ENCODE peak calls at places on chromosomes 12 and 14, in ten cellular contexts. Q, K, E, X, O, J, H, F, D and Y are unnamed samples.
A peak's percentile ranks its signal among the peaks of the same experiment; 100 is the strongest.

GRCh38 chr12:13942826-13943225 is 38.6 kb downstream of the GRIN2B start:
- DNase-seq in H (no peak), E (no peak), Q (no peak), J (no peak), K (no peak), F (no peak), D (peak; percentile 47), O (no peak), X (no peak), Y (no peak)

GRCh38 chr12:6036509-6036908 is 88.0 kb downstream of the VWF start:
- DNase-seq in X (no peak), J (no peak), F (no peak), D (no peak), E (no peak), Q (no peak), H (no peak), O (no peak), K (no peak), Y (no peak)

GRCh38 chr12:52149651-52150241 is 42.1 kb downstream of the KRT80 start:
- DNase-seq in E (peak; percentile 49), H (no peak), O (no peak), J (no peak), F (no peak), K (peak; percentile 63), X (no peak), D (no peak), Q (no peak), Y (no peak)

GRCh38 chr12:2501464-2502181 is 293.1 kb upstream of the FKBP4 start:
- DNase-seq in Q (no peak), J (no peak), D (no peak), H (no peak), F (no peak), X (peak; percentile 58), O (no peak), K (no peak), E (no peak), Y (no peak)

GRCh38 chr12:114444422-114445279 is 38.7 kb upstream of the TBX5 start:
- DNase-seq in O (no peak), X (no peak), Q (no peak), E (no peak), D (peak; percentile 75), K (no peak), H (no peak), J (no peak), F (no peak), Y (no peak)

GRCh38 chr12:121750507-121750955 is 38.0 kb downstream of the TMEM120B start:
- DNase-seq in K (no peak), J (no peak), O (no peak), E (no peak), D (no peak), X (no peak), Q (no peak), H (no peak), F (no peak), Y (no peak)

GRCh38 chr14:102878174-102878969 is 44.1 kb upstream of the AMN start:
- DNase-seq in Q (no peak), D (no peak), F (peak; percentile 4), E (no peak), X (no peak), O (no peak), J (no peak), K (no peak), H (no peak), Y (no peak)

GRCh38 chr14:101716956-101717662 is 44.4 kb upstream of the PPP2R5C start:
- DNase-seq in F (no peak), O (no peak), X (no peak), Q (no peak), K (no peak), H (peak; percentile 48), J (no peak), D (no peak), E (peak; percentile 21), Y (no peak)

GRCh38 chr14:67882973-67883372 is 63.4 kb downstream of the RAD51B start:
- DNase-seq in J (no peak), Q (no peak), O (no peak), H (no peak), D (no peak), F (no peak), E (no peak), K (no peak), X (no peak), Y (no peak)

GRCh38 chr14:67887478-67887877 is 67.9 kb downstream of the RAD51B start:
- DNase-seq in F (no peak), X (no peak), E (no peak), K (no peak), Q (no peak), D (no peak), H (no peak), O (no peak), J (no peak), Y (no peak)

GRCh38 chr14:67886221-67886620 is 66.6 kb downstream of the RAD51B start:
- DNase-seq in O (no peak), Q (no peak), X (no peak), F (no peak), J (no peak), E (no peak), H (no peak), D (no peak), K (no peak), Y (no peak)

GRCh38 chr14:67881225-67881624 is 61.6 kb downstream of the RAD51B start:
- DNase-seq in H (no peak), K (no peak), Q (no peak), D (no peak), X (no peak), J (no peak), F (no peak), O (peak; percentile 78), E (no peak), Y (no peak)

DNA sequence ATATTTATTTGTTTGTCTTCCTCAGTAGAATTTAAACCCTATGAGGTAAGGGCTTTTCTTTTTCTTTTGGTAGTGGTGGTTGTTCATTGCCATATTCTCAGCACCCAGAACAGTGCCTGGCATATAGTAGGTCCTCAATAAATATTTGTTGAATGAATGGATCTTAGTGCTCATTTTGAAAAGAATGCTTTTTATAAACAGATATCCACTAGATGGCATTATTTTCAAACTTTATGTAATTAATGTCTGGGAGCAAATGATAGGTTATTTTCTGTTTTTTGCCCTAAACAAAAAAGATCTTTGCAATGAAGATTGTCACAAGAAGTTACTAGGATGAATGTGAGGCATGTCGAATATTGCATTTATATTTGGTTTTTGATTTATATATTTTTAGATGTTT is 64.1 kb downstream of the RAD51B start:
- DNase-seq in K (no peak), H (no peak), Q (no peak), E (peak; percentile 40), O (no peak), D (no peak), X (no peak), F (no peak), J (no peak), Y (no peak)
- TF ChIP-seq CTCF in K (no peak), H (peak; percentile 40), Q (peak; percentile 42), E (no peak), O (no peak), D (peak; percentile 23), X (peak; percentile 27), F (no peak), J (peak; percentile 27), Y (no peak)

GRCh38 chr12:104288635-104289258 is 14.8 kb upstream of the EID3 start:
- DNase-seq in D (peak; percentile 95), Q (peak; percentile 91), H (peak; percentile 91), O (peak; percentile 94), J (no peak), K (peak; percentile 97), E (peak; percentile 84), X (peak; percentile 79), F (peak; percentile 79), Y (no peak)

GRCh38 chr12:104281636-104282035 is 21.9 kb upstream of the EID3 start:
- DNase-seq in X (no peak), O (no peak), K (no peak), J (no peak), D (no peak), E (no peak), F (no peak), Q (no peak), H (no peak), Y (no peak)

GRCh38 chr12:104282109-104282508 is 21.4 kb upstream of the EID3 start:
- DNase-seq in J (no peak), E (no peak), Q (no peak), H (no peak), F (no peak), D (no peak), X (no peak), K (no peak), O (no peak), Y (no peak)

GRCh38 chr12:104286538-104287482 is 16.7 kb upstream of the EID3 start:
- DNase-seq in H (peak; percentile 97), X (peak; percentile 93), J (peak; percentile 92), O (peak; percentile 98), F (peak; percentile 97), E (peak; percentile 96), D (peak; percentile 97), Q (peak; percentile 95), K (peak; percentile 94), Y (peak; percentile 97)

DNA sequence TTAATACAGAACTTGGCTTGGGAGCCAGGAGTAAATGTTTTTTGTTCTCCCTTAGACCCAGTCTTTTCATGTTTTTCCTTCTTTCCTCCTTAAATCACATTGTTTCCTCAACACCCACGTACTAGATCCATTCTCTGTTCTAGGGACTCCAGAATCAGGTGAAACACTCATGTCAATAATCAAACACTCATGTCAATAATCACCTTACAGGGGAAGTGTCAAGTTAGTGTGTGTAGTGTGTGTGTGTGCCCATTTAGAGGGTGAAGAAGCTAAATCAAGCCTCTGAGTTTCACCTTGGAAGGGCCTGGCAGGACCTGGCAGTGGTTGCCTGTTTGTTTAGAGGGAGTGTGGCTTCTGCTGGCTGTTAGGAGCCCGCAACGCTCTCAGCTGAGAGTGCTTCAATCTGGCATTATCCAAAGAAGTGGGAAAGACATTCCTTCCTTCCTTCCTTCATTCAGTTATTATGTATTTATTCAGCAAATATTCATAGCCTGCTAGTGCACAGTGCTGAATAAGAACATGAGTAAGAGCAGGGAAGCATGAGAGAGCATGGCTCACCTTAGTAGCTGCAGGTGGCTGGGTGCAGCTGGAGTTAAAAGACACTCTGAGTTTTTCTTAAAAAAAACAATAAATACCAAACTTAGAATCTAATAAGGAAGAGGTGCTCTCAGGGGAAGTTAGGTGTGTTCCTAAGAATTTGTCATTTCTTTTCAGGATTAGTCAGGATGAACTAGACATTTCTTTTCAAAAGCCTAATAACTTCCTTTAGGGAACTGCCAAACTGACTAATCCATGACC is 17.6 kb upstream of the EID3 start:
- DNase-seq in H (no peak), X (no peak), F (no peak), D (no peak), E (peak; percentile 93), J (no peak), O (peak; percentile 49), Q (peak; percentile 53), K (no peak), Y (no peak)
- H3K4me3 ChIP-seq in H (peak overlapping the region; percentile 70), X (peak overlapping the region; percentile 82), F (peak overlapping the region; percentile 93), D (peak overlapping the region; percentile 67), E (no peak overlapping the region), J (peak overlapping the region; percentile 87), O (peak overlapping the region; percentile 40), Q (peak overlapping the region; percentile 90), K (peak overlapping the region; percentile 58), Y (peak overlapping the region; percentile 68)

DNA sequence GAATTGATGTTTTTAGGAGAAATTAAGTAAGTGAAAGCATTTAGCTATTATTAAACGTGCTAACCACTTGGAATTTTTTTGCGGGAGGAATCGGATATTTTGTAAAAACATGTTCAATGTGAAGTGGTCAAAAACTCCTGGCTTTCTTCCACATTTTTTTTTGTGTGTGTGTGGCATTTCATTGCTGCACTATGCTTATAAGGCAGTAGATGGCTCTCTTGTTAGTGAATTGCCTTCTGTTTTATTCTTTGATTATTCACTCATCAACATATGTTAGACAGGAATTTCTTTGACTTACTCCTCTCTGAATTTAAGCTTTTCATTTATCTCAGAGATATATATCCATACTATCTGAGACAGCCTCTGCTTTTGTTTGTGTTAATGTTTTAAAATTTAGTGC is 71.3 kb downstream of the DERA start:
- DNase-seq in J (no peak), K (no peak), X (no peak), D (no peak), H (no peak), F (peak; percentile 32), E (peak; percentile 21), Q (no peak), O (no peak), Y (no peak)
- TF ChIP-seq CTCF in J (peak; percentile 39), K (peak; percentile 24), X (peak; percentile 32), D (peak; percentile 16), H (peak; percentile 53), F (peak; percentile 63), E (no peak), Q (peak; percentile 42), O (no peak), Y (peak; percentile 36)

DNA sequence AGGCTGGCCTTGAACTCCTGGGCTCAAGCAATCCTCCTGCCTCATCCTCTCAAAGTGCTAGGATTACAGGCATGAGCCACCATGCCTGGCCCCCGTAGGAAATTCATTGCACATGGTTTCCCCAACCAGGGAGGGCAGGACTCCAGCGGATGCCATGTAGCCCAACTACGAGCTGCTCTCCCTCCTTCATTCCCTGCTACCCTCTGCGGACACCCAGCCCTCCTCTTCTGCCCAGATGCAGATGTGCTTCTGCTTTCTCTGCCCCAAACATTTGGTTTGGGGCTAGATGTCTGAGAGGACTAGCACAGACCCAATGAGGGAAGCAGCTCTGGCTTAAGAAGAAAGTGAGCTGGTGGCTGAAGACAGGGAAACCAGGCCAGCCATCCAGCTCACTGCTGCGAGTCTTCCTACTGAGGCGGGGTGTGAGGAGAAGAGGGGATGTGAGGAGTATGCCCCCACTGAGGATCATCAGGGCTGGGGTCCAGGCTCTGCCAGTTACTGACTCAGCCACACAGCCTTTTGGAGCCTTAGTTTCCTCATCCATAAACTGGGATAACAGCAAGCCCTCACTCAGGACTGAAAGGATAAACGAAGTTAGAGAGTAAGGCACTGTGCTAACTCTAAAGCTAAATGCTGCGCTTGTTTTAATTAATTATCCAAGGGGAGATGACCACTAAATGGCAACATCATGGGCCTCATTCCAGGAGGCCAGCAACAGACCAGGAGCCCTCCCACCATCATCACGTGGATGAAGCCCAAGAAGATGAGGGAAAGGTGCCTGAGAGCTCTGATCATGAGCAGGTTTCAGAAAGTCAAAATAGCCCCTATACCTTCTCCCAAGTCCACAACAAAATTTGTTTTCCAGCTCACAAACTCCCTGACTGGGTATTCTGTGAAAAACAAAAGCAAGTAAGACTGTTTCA is 10.9 kb downstream of the CTDSP2 start:
- DNase-seq in Q (no peak), D (no peak), O (no peak), J (no peak), X (no peak), F (no peak), K (no peak), H (no peak), E (no peak), Y (no peak)
- H3K4me3 ChIP-seq in Q (peak overlapping the region; percentile 96), D (no peak overlapping the region), O (peak overlapping the region; percentile 23), J (no peak overlapping the region), X (peak overlapping the region; percentile 18), F (no peak overlapping the region), K (no peak overlapping the region), H (peak overlapping the region; percentile 14), E (no peak overlapping the region), Y (no peak overlapping the region)